ENCODE peak calls at places on chromosomes 3 and 15, in nine cellular contexts. T, N, B, F, X, D, O, Z and E are unnamed samples.

GRCh38 chr3:73086071-73086494 is 24.6 kb downstream of the EBLN2 start:
- DNase-seq in Z (peak), T (no peak), D (peak), F (no peak), O (no peak), B (peak), N (peak), X (peak), E (no peak)

GRCh38 chr3:188918086-188918485 is 253.7 kb upstream of the TPRG1 start:
- DNase-seq in B (no peak), T (no peak), N (no peak), Z (no peak), F (no peak), O (no peak), X (no peak), D (no peak), E (no peak)

GRCh38 chr3:98991393-98991792 is 89.9 kb upstream of the DCBLD2 start:
- DNase-seq in T (no peak), F (no peak), Z (no peak), B (no peak), D (no peak), X (no peak), O (no peak), N (peak), E (no peak)

GRCh38 chr3:197711973-197712707 is 24.6 kb downstream of the RUBCN start:
- DNase-seq in B (peak), Z (peak), T (peak), F (peak), O (no peak), N (peak), X (peak), D (peak), E (peak)

GRCh38 chr3:126552688-126553283 is 5.9 kb downstream of the C3orf22 start:
- DNase-seq in F (peak), Z (no peak), D (peak), T (no peak), O (peak), N (no peak), X (no peak), B (no peak), E (peak)

GRCh38 chr15:41554915-41555314 is 4.1 kb upstream of the TYRO3 start:
- DNase-seq in F (no peak), N (no peak), D (no peak), B (no peak), T (no peak), X (peak), Z (no peak), O (no peak), E (no peak)

GRCh38 chr15:79082363-79083070 is 8.1 kb downstream of the RASGRF1 start:
- DNase-seq in B (no peak), D (no peak), N (no peak), O (no peak), F (no peak), T (no peak), Z (no peak), X (no peak), E (no peak)

GRCh38 chr3:134445631-134446030 is 40.2 kb downstream of the ANAPC13 start:
- DNase-seq in T (no peak), X (no peak), F (no peak), N (peak), Z (no peak), D (no peak), B (no peak), O (no peak), E (peak)

GRCh38 chr3:46861996-46862688 is 1.1 kb downstream of the MYL3 start:
- DNase-seq in Z (no peak), B (no peak), O (peak), T (no peak), N (no peak), F (peak), X (no peak), D (peak), E (no peak)

GRCh38 chr3:131218196-131218595 is 163.4 kb upstream of the NUDT16 start:
- DNase-seq in Z (no peak), B (no peak), X (no peak), T (no peak), F (no peak), O (no peak), N (peak), D (no peak), E (no peak)

GRCh38 chr3:32451049-32451659 is 51.5 kb downstream of the CMTM6 start:
- DNase-seq in O (no peak), F (no peak), T (no peak), Z (no peak), X (no peak), N (no peak), B (no peak), D (no peak), E (no peak)

GRCh38 chr15:70569718-70570231 is 193.6 kb downstream of the UACA start:
- DNase-seq in T (no peak), Z (peak), B (no peak), X (no peak), O (no peak), N (no peak), F (no peak), D (peak), E (no peak)

GRCh38 chr15:91853968-91854943 is 748 bp downstream of the SLCO3A1 start:
- DNase-seq in T (no peak), F (peak), N (peak), B (peak), Z (peak), X (peak), O (peak), D (peak), E (no peak)

GRCh38 chr3:131114201-131114600 is 87.5 kb downstream of the NEK11 start:
- DNase-seq in B (no peak), D (no peak), Z (no peak), O (no peak), F (no peak), N (no peak), T (no peak), X (no peak), E (no peak)

GRCh38 chr15:98774756-98775497 is 126.6 kb downstream of the IGF1R start:
- DNase-seq in F (no peak), X (no peak), N (no peak), T (no peak), D (no peak), Z (no peak), O (no peak), B (no peak), E (no peak)

GRCh38 chr3:52774901-52775864 is 2.2 kb upstream of the ITIH1 start:
- DNase-seq in O (peak), D (no peak), B (no peak), N (no peak), X (no peak), Z (no peak), F (peak), T (no peak), E (peak)

GRCh38 chr15:67887776-67888175 is 47.9 kb upstream of the RNU6-1 start:
- DNase-seq in O (no peak), Z (no peak), T (no peak), B (no peak), F (no peak), D (no peak), X (no peak), N (no peak), E (no peak)

GRCh38 chr3:184656991-184657669 is 54.7 kb downstream of the MAGEF1 start:
- DNase-seq in T (no peak), X (no peak), Z (peak), B (no peak), N (peak), O (no peak), D (no peak), F (no peak), E (no peak)

GRCh38 chr3:178676077-178676476 is 139.8 kb downstream of the KCNMB2 start:
- DNase-seq in T (no peak), B (no peak), F (no peak), Z (no peak), O (no peak), X (no peak), D (no peak), N (no peak), E (no peak)

GRCh38 chr3:69288161-69288895 is 97.6 kb downstream of the FRMD4B start:
- DNase-seq in N (no peak), T (no peak), Z (no peak), B (no peak), F (no peak), D (no peak), X (no peak), O (no peak), E (no peak)

GRCh38 chr3:23685484-23686258 is 120.1 kb upstream of the UBE2E1 start:
- DNase-seq in N (peak), O (peak), T (peak), F (no peak), Z (peak), B (no peak), D (peak), X (peak), E (peak)

GRCh38 chr3:143283432-143284128 is 164.0 kb downstream of the CHST2 start:
- DNase-seq in Z (peak), T (no peak), N (peak), B (no peak), F (no peak), O (no peak), D (no peak), X (no peak), E (no peak)

GRCh38 chr15:27328616-27329015 is 357.6 kb downstream of the GABRG3 start:
- DNase-seq in Z (no peak), O (no peak), T (peak), F (no peak), N (no peak), B (no peak), D (no peak), X (peak), E (no peak)

GRCh38 chr3:177427096-177427495 is 229.8 kb upstream of the TBL1XR1 start:
- DNase-seq in T (no peak), B (peak), N (no peak), X (no peak), O (no peak), D (no peak), F (no peak), Z (no peak), E (no peak)

GRCh38 chr3:52487050-52487787 is 7.9 kb upstream of the STAB1 start:
- DNase-seq in F (no peak), X (no peak), B (no peak), O (no peak), D (no peak), N (no peak), T (no peak), Z (no peak), E (no peak)

GRCh38 chr3:71415708-71416108 is 167.8 kb downstream of the FOXP1 start:
- DNase-seq in T (no peak), O (no peak), F (no peak), X (no peak), D (no peak), N (no peak), Z (no peak), B (no peak), E (no peak)

GRCh38 chr3:131755380-131755779 is 252.6 kb upstream of the MRPL3 start:
- DNase-seq in N (no peak), D (no peak), F (no peak), T (no peak), Z (no peak), X (no peak), O (no peak), B (no peak), E (no peak)